ENCODE peak calls at places on chromosomes 3 and 15, in five cellular contexts. One of them, this sample, is unnamed.
A peak's percentile ranks its signal among the peaks of the same experiment; 100 is the strongest.

GRCh38 chr15:99264125-99264524 is 12.8 kb downstream of the LRRC28 start:
- DNase-seq in fibroblast of mammary gland: no peak
- DNase-seq in cardiac fibroblast: no peak
- DNase-seq in AG04450: no peak
- DNase-seq in A549: no peak
- DNase-seq in this sample: no peak

GRCh38 chr15:75031773-75032302 is 8.4 kb downstream of the PPCDC start:
- DNase-seq in fibroblast of mammary gland: no peak
- DNase-seq in cardiac fibroblast: no peak
- DNase-seq in A549: no peak
- DNase-seq in AG04450: no peak
- DNase-seq in this sample: no peak

GRCh38 chr3:45553469-45553974 is 41.0 kb upstream of the LIMD1 start:
- DNase-seq in AG04450: no peak
- DNase-seq in A549: no peak
- DNase-seq in fibroblast of mammary gland: peak; percentile 93
- DNase-seq in cardiac fibroblast: peak; percentile 87
- DNase-seq in this sample: no peak

GRCh38 chr3:180229113-180229512 is 192.4 kb upstream of the PEX5L start:
- DNase-seq in A549: no peak
- DNase-seq in cardiac fibroblast: no peak
- DNase-seq in AG04450: no peak
- DNase-seq in fibroblast of mammary gland: no peak
- DNase-seq in this sample: no peak

GRCh38 chr3:150763841-150764483 is 993 bp upstream of the SIAH2 start:
- DNase-seq in fibroblast of mammary gland: peak; percentile 51
- DNase-seq in A549: peak; percentile 74
- DNase-seq in cardiac fibroblast: peak; percentile 74
- DNase-seq in AG04450: no peak
- DNase-seq in this sample: no peak

GRCh38 chr3:188465311-188465710 is 311.4 kb downstream of the LPP start:
- DNase-seq in cardiac fibroblast: no peak
- DNase-seq in fibroblast of mammary gland: peak; percentile 27
- DNase-seq in A549: no peak
- DNase-seq in AG04450: no peak
- DNase-seq in this sample: no peak

GRCh38 chr15:48112242-48112641 is 8.5 kb upstream of the SLC24A5 start:
- DNase-seq in AG04450: no peak
- DNase-seq in A549: peak; percentile 39
- DNase-seq in fibroblast of mammary gland: peak; percentile 15
- DNase-seq in cardiac fibroblast: peak; percentile 32
- DNase-seq in this sample: no peak

GRCh38 chr15:96285306-96285705 is 45.2 kb upstream of the NR2F2 start:
- DNase-seq in AG04450: peak; percentile 97
- DNase-seq in fibroblast of mammary gland: peak; percentile 98
- DNase-seq in A549: no peak
- DNase-seq in cardiac fibroblast: peak; percentile 76
- DNase-seq in this sample: peak; percentile 100

GRCh38 chr3:30492581-30493192 is 113.7 kb upstream of the TGFBR2 start:
- DNase-seq in A549: no peak
- DNase-seq in cardiac fibroblast: peak; percentile 28
- DNase-seq in AG04450: no peak
- DNase-seq in fibroblast of mammary gland: peak; percentile 64
- DNase-seq in this sample: no peak

GRCh38 chr3:9765865-9766264 is 3.9 kb downstream of the CAMK1 start:
- DNase-seq in cardiac fibroblast: no peak
- DNase-seq in fibroblast of mammary gland: peak; percentile 41
- DNase-seq in A549: no peak
- DNase-seq in AG04450: no peak
- DNase-seq in this sample: no peak

GRCh38 chr15:80660114-80660513 is 35.0 kb upstream of the ABHD17C start:
- DNase-seq in fibroblast of mammary gland: peak; percentile 66
- DNase-seq in A549: peak; percentile 63
- DNase-seq in AG04450: no peak
- DNase-seq in cardiac fibroblast: peak; percentile 63
- DNase-seq in this sample: no peak

GRCh38 chr3:127789051-127789450 is 33.3 kb downstream of the MGLL start:
- DNase-seq in AG04450: no peak
- DNase-seq in fibroblast of mammary gland: no peak
- DNase-seq in A549: no peak
- DNase-seq in cardiac fibroblast: no peak
- DNase-seq in this sample: no peak

GRCh38 chr3:160675566-160676124 is 1.3 kb upstream of the ARL14 start:
- DNase-seq in fibroblast of mammary gland: no peak
- DNase-seq in A549: no peak
- DNase-seq in AG04450: no peak
- DNase-seq in cardiac fibroblast: no peak
- DNase-seq in this sample: no peak

GRCh38 chr3:146052791-146053310 is 108.1 kb downstream of the PLOD2 start:
- DNase-seq in A549: no peak
- DNase-seq in fibroblast of mammary gland: no peak
- DNase-seq in cardiac fibroblast: no peak
- DNase-seq in AG04450: no peak
- DNase-seq in this sample: no peak

GRCh38 chr15:45230246-45230965 is 21.6 kb upstream of the SLC28A2 start:
- DNase-seq in AG04450: no peak
- DNase-seq in A549: no peak
- DNase-seq in cardiac fibroblast: no peak
- DNase-seq in fibroblast of mammary gland: no peak
- DNase-seq in this sample: no peak

GRCh38 chr3:36525115-36525711 is 144.9 kb downstream of the STAC start:
- DNase-seq in cardiac fibroblast: peak; percentile 14
- DNase-seq in AG04450: no peak
- DNase-seq in fibroblast of mammary gland: peak; percentile 65
- DNase-seq in A549: peak; percentile 54
- DNase-seq in this sample: no peak

GRCh38 chr3:112931737-112932521 is 43.0 kb downstream of the CD200R1 start:
- DNase-seq in fibroblast of mammary gland: no peak
- DNase-seq in A549: no peak
- DNase-seq in AG04450: no peak
- DNase-seq in cardiac fibroblast: no peak
- DNase-seq in this sample: no peak

GRCh38 chr15:52011711-52012144 is 7.3 kb upstream of the MAPK6 start:
- DNase-seq in A549: no peak
- DNase-seq in cardiac fibroblast: peak; percentile 40
- DNase-seq in fibroblast of mammary gland: no peak
- DNase-seq in AG04450: no peak
- DNase-seq in this sample: no peak

GRCh38 chr3:122560680-122561079 is 3.4 kb downstream of the PARP9 start:
- DNase-seq in fibroblast of mammary gland: peak; percentile 73
- DNase-seq in cardiac fibroblast: peak; percentile 79
- DNase-seq in A549: peak; percentile 65
- DNase-seq in AG04450: no peak
- DNase-seq in this sample: no peak

GRCh38 chr3:186283096-186283495 is 78.9 kb downstream of the DGKG start:
- DNase-seq in fibroblast of mammary gland: peak; percentile 70
- DNase-seq in A549: no peak
- DNase-seq in AG04450: no peak
- DNase-seq in cardiac fibroblast: no peak
- DNase-seq in this sample: no peak

GRCh38 chr3:100254168-100254777 is 6.5 kb upstream of the TBC1D23 start:
- DNase-seq in fibroblast of mammary gland: peak; percentile 77
- DNase-seq in AG04450: peak; percentile 59
- DNase-seq in cardiac fibroblast: peak; percentile 88
- DNase-seq in A549: peak; percentile 65
- DNase-seq in this sample: no peak

GRCh38 chr3:187747506-187747905 is 2.2 kb upstream of the BCL6 start:
- DNase-seq in A549: no peak
- DNase-seq in fibroblast of mammary gland: no peak
- DNase-seq in cardiac fibroblast: no peak
- DNase-seq in AG04450: no peak
- DNase-seq in this sample: no peak

GRCh38 chr15:78044407-78045155 is 32.9 kb downstream of the TBC1D2B start:
- DNase-seq in cardiac fibroblast: peak; percentile 37
- DNase-seq in fibroblast of mammary gland: no peak
- DNase-seq in AG04450: no peak
- DNase-seq in A549: no peak
- DNase-seq in this sample: no peak

GRCh38 chr15:77654975-77655374 is 22.3 kb upstream of the LINGO1 start:
- DNase-seq in A549: peak; percentile 56
- DNase-seq in AG04450: no peak
- DNase-seq in cardiac fibroblast: no peak
- DNase-seq in fibroblast of mammary gland: no peak
- DNase-seq in this sample: no peak

GRCh38 chr3:14598143-14598569 is 53.4 kb upstream of the CCDC174 start:
- DNase-seq in fibroblast of mammary gland: peak; percentile 43
- DNase-seq in AG04450: peak; percentile 13
- DNase-seq in A549: peak; percentile 49
- DNase-seq in cardiac fibroblast: peak; percentile 48
- DNase-seq in this sample: no peak

GRCh38 chr3:69059688-69060087 is 7.6 kb upstream of the TMF1 start:
- DNase-seq in fibroblast of mammary gland: no peak
- DNase-seq in A549: no peak
- DNase-seq in AG04450: no peak
- DNase-seq in cardiac fibroblast: no peak
- DNase-seq in this sample: no peak

GRCh38 chr15:57747206-57747605 is 40.7 kb downstream of the POLR2M start:
- DNase-seq in A549: no peak
- DNase-seq in fibroblast of mammary gland: peak; percentile 27
- DNase-seq in cardiac fibroblast: no peak
- DNase-seq in AG04450: no peak
- DNase-seq in this sample: no peak

GRCh38 chr15:65655026-65655425 is 33.3 kb downstream of the SLC24A1 start:
- DNase-seq in AG04450: no peak
- DNase-seq in A549: no peak
- DNase-seq in fibroblast of mammary gland: peak; percentile 51
- DNase-seq in cardiac fibroblast: peak; percentile 33
- DNase-seq in this sample: no peak

GRCh38 chr3:49493901-49494300 is 23.8 kb downstream of the DAG1 start:
- DNase-seq in A549: no peak
- DNase-seq in fibroblast of mammary gland: no peak
- DNase-seq in AG04450: no peak
- DNase-seq in cardiac fibroblast: peak; percentile 10
- DNase-seq in this sample: no peak

DNA sequence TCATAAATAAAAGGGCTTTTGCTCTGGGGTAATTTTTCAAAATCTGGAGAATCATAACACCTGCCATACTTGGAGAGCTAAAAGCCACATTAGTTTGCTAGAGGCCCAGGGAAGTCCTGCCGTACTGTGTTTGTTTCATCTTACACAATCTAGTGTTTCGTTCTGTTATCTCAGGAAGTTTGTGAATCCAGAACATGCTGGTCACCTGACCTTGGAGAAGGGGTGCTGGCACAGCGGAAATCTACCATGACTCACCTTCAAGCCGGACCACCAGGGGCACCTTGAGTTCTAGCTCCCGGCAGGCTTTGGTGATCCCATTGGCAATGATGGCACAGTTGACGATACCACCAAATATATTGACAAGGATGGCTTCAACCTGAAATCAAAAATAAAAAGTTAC is 253.9 kb downstream of the SUCLG2 start:
- DNase-seq in A549: no peak
- DNase-seq in fibroblast of mammary gland: no peak
- DNase-seq in cardiac fibroblast: no peak
- DNase-seq in AG04450: no peak
- DNase-seq in this sample: no peak
- H3K4me3 ChIP-seq in A549: no peak overlapping the region
- H3K4me3 ChIP-seq in fibroblast of mammary gland: no peak overlapping the region
- H3K4me3 ChIP-seq in cardiac fibroblast: no peak overlapping the region
- H3K4me3 ChIP-seq in AG04450: no peak overlapping the region
- H3K4me3 ChIP-seq in this sample: no peak overlapping the region

GRCh38 chr3:134364061-134364935 is 9.9 kb downstream of the AMOTL2 start:
- DNase-seq in AG04450: peak; percentile 93
- DNase-seq in fibroblast of mammary gland: peak; percentile 95
- DNase-seq in A549: peak; percentile 93
- DNase-seq in cardiac fibroblast: peak; percentile 99
- DNase-seq in this sample: peak; percentile 94
- H3K4me3 ChIP-seq in AG04450: peak overlapping the region; percentile 38
- H3K4me3 ChIP-seq in fibroblast of mammary gland: no peak overlapping the region
- H3K4me3 ChIP-seq in A549: peak overlapping the region; percentile 31
- H3K4me3 ChIP-seq in cardiac fibroblast: peak overlapping the region; percentile 24
- H3K4me3 ChIP-seq in this sample: no peak overlapping the region

DNA sequence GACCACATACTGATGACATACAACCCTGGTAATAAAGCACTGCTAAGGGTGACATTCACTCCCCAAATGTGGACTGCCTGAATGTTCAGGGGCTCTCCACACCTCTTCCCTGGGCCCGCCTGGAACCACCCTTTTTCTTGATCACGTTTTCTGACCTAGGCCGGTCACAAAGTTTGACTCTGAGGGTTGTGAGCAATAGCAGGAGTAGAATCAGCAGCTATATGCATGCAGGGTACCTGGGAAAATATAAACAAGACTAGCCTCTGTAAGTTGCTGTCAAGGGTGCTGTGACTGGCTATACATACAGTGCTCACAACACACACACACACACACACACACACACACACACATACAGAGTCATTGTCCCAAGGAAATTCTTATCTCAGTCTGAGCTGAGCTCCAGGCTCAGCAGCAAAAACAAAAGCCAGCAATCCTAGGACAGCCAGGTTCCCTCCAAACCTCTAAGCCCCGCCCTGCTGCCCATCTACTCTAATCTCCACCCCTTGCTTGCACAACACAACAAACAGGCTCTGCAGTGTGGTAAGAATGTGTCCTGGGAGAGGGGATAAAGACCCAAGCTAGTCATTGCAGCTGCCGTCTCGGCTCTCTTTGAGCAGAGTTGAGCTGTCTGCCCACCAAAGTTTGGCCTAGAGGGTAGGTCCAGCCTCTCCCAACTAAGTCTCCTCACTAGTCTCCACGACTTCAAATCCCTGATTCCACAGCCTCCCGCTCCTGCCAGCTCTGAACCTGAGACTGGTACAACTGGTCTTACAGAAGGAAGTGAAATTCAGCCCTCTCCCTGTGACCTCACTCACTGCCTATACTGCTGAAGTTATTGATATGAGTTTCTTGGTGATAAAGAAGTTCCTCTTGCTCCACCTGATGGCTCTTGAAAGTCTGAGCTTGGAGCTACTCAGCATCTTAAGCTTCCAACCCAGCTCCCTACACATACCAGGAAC is 2.2 kb downstream of the BMF start:
- DNase-seq in cardiac fibroblast: peak; percentile 88
- DNase-seq in AG04450: no peak
- DNase-seq in fibroblast of mammary gland: peak; percentile 53
- DNase-seq in A549: peak; percentile 36
- DNase-seq in this sample: no peak
- H3K4me3 ChIP-seq in cardiac fibroblast: no peak overlapping the region
- H3K4me3 ChIP-seq in AG04450: peak overlapping the region; percentile 33
- H3K4me3 ChIP-seq in fibroblast of mammary gland: no peak overlapping the region
- H3K4me3 ChIP-seq in A549: no peak overlapping the region
- H3K4me3 ChIP-seq in this sample: no peak overlapping the region

GRCh38 chr15:101611007-101611406 is 41.2 kb downstream of the TM2D3 start:
- DNase-seq in AG04450: no peak
- DNase-seq in fibroblast of mammary gland: no peak
- DNase-seq in cardiac fibroblast: no peak
- DNase-seq in A549: no peak
- DNase-seq in this sample: no peak

GRCh38 chr15:101609742-101610627 is 42.2 kb downstream of the TM2D3 start:
- DNase-seq in A549: no peak
- DNase-seq in cardiac fibroblast: no peak
- DNase-seq in AG04450: no peak
- DNase-seq in fibroblast of mammary gland: no peak
- DNase-seq in this sample: no peak

GRCh38 chr15:101611580-101612299 is 40.4 kb downstream of the TM2D3 start:
- DNase-seq in AG04450: no peak
- DNase-seq in cardiac fibroblast: no peak
- DNase-seq in A549: no peak
- DNase-seq in fibroblast of mammary gland: no peak
- DNase-seq in this sample: no peak

GRCh38 chr15:101612676-101613075 is 39.5 kb downstream of the TM2D3 start:
- DNase-seq in cardiac fibroblast: no peak
- DNase-seq in AG04450: no peak
- DNase-seq in fibroblast of mammary gland: no peak
- DNase-seq in A549: no peak
- DNase-seq in this sample: no peak

GRCh38 chr15:101610628-101611000 is 41.6 kb downstream of the TM2D3 start:
- DNase-seq in cardiac fibroblast: no peak
- DNase-seq in AG04450: no peak
- DNase-seq in fibroblast of mammary gland: no peak
- DNase-seq in A549: no peak
- DNase-seq in this sample: no peak
- H3K4me3 ChIP-seq in cardiac fibroblast: no peak overlapping the region
- H3K4me3 ChIP-seq in AG04450: no peak overlapping the region
- H3K4me3 ChIP-seq in fibroblast of mammary gland: no peak overlapping the region
- H3K4me3 ChIP-seq in A549: no peak overlapping the region
- H3K4me3 ChIP-seq in this sample: no peak overlapping the region

This sample was measured in skeletal muscle cell.